ENCODE peak calls at places on chromosomes 5 and 9, in nine cellular contexts. W is renal cortical epithelial cell; S is NCI-H345; L is activated effector memory CD4-positive, alpha-beta T cell treated with anti-CD3 and anti-CD28 coated beads, Interleukin-2, amount 50 U/mL, for 16 hours; M is HT-29; U is CD14-positive monocyte; G is K562; C is neuronal stem cell; Y is ACHN. O is an unnamed sample.
A peak's percentile ranks its signal among the peaks of the same experiment; 100 is the strongest.

GRCh38 chr5:72015103-72015548 is 92.1 kb upstream of the MAP1B start:
- DNase-seq in C (no peak), L (no peak), S (peak; percentile 91), Y (peak; percentile 24), W (peak; percentile 6), U (no peak), G (peak; percentile 37), M (peak; percentile 45), O (no peak)

GRCh38 chr5:137036630-137037029 is 462.5 kb downstream of the SPOCK1 start:
- DNase-seq in G (no peak), M (no peak), C (peak; percentile 12), Y (no peak), U (no peak), S (peak; percentile 92), W (peak; percentile 51), L (no peak), O (no peak)

GRCh38 chr9:89961616-89962341 is 357.0 kb downstream of the GADD45G start:
- DNase-seq in U (no peak), G (no peak), M (no peak), L (no peak), Y (no peak), C (no peak), W (no peak), S (no peak), O (no peak)

GRCh38 chr9:128575469-128575868 is 23.1 kb downstream of the SPTAN1 start:
- DNase-seq in C (no peak), G (no peak), S (no peak), W (no peak), U (no peak), L (no peak), Y (no peak), M (peak; percentile 44), O (no peak)

GRCh38 chr9:110895141-110895912 is 142.9 kb downstream of the LPAR1 start:
- DNase-seq in S (no peak), L (no peak), Y (no peak), C (no peak), G (no peak), U (no peak), M (no peak), W (no peak), O (no peak)

GRCh38 chr9:124101593-124101992 is 90.0 kb downstream of the LHX2 start:
- DNase-seq in M (no peak), L (no peak), Y (no peak), G (no peak), S (no peak), U (no peak), C (no peak), W (no peak), O (no peak)

GRCh38 chr9:6692891-6693361 is 47.4 kb upstream of the GLDC start:
- DNase-seq in M (no peak), Y (no peak), G (no peak), C (no peak), U (no peak), W (no peak), S (no peak), L (no peak), O (no peak)

GRCh38 chr9:77440057-77440456 is 208.1 kb downstream of the GNA14 start:
- DNase-seq in W (no peak), C (no peak), L (no peak), G (no peak), Y (no peak), S (peak; percentile 97), M (no peak), U (no peak), O (no peak)

GRCh38 chr5:179171251-179171815 is 111.2 kb downstream of the ZNF354C start:
- DNase-seq in L (no peak), U (no peak), G (no peak), S (no peak), Y (no peak), M (no peak), W (no peak), C (no peak), O (no peak)

GRCh38 chr5:35780236-35780635 is 76.5 kb upstream of the IL7R start:
- DNase-seq in G (no peak), U (no peak), C (no peak), W (no peak), Y (no peak), M (no peak), S (no peak), L (peak; percentile 65), O (no peak)

O was measured in kidney epithelial cell.